ENCODE peak calls at places on chromosomes 1 and 21, in five cellular contexts. U is adrenal gland, S is uterus, W is MM.1S, O is ascending aorta. V is an unnamed sample.

GRCh38 chr1:237938553-237938952 is 47.8 kb upstream of the ZP4 start:
- DNase-seq in U (peak; percentile 35), S (no peak), W (no peak), O (no peak), V (peak; percentile 21)

GRCh38 chr1:229874609-229875008 is 192.4 kb upstream of the GALNT2 start:
- DNase-seq in U (peak; percentile 34), S (no peak), W (no peak), O (no peak), V (no peak)

GRCh38 chr1:196857188-196857587 is 30.7 kb upstream of the CFHR4 start:
- DNase-seq in U (no peak), S (no peak), W (no peak), O (no peak), V (no peak)

GRCh38 chr1:16072616-16073484 is 601 bp downstream of the FAM131C start:
- DNase-seq in U (no peak), S (no peak), W (no peak), O (no peak), V (peak; percentile 32)

GRCh38 chr1:208107817-208108608 is 136.2 kb downstream of the PLXNA2 start:
- DNase-seq in U (no peak), S (peak; percentile 65), W (no peak), O (no peak), V (no peak)

GRCh38 chr1:23619299-23620188 is 60.2 kb upstream of the ID3 start:
- DNase-seq in U (no peak), S (no peak), W (peak; percentile 91), O (no peak), V (peak; percentile 55)

GRCh38 chr1:176271572-176271971 is 64.5 kb upstream of the COP1 start:
- DNase-seq in U (no peak), S (no peak), W (no peak), O (no peak), V (no peak)

GRCh38 chr1:14626869-14627607 is 28.6 kb downstream of the KAZN start:
- DNase-seq in U (peak; percentile 32), S (no peak), W (no peak), O (no peak), V (peak; percentile 9)

GRCh38 chr1:7390604-7391000 is 380.5 kb upstream of the VAMP3 start:
- DNase-seq in U (peak; percentile 1), S (peak; percentile 7), W (no peak), O (peak; percentile 59), V (no peak)

GRCh38 chr1:7290971-7291970 is 479.8 kb upstream of the VAMP3 start:
- DNase-seq in U (no peak), S (peak; percentile 51), W (no peak), O (no peak), V (no peak)

GRCh38 chr21:16353764-16354163 is 624.0 kb downstream of the USP25 start:
- DNase-seq in U (no peak), S (peak; percentile 35), W (no peak), O (no peak), V (no peak)

GRCh38 chr1:239868117-239868516 is 223.6 kb upstream of the FMN2 start:
- DNase-seq in U (no peak), S (no peak), W (no peak), O (no peak), V (no peak)

GRCh38 chr1:228015276-228016180 is 8.7 kb downstream of the WNT3A start:
- DNase-seq in U (peak; percentile 3), S (no peak), W (no peak), O (peak; percentile 37), V (no peak)

GRCh38 chr1:152096931-152097330 is 8.1 kb upstream of the TCHHL1 start:
- DNase-seq in U (no peak), S (no peak), W (no peak), O (no peak), V (no peak)

GRCh38 chr1:152189657-152190442 is 30.8 kb upstream of the RPTN start:
- DNase-seq in U (peak; percentile 71), S (peak; percentile 27), W (peak; percentile 83), O (peak; percentile 72), V (peak; percentile 60)

GRCh38 chr1:106876384-106876783 is 180.1 kb upstream of the PRMT6 start:
- DNase-seq in U (no peak), S (no peak), W (no peak), O (no peak), V (no peak)

GRCh38 chr1:8395433-8395866 is 77.5 kb downstream of the SLC45A1 start:
- DNase-seq in U (no peak), S (no peak), W (peak; percentile 45), O (no peak), V (no peak)

GRCh38 chr1:86504895-86505625 is 36.3 kb downstream of the CLCA1 start:
- DNase-seq in U (no peak), S (no peak), W (no peak), O (no peak), V (no peak)

GRCh38 chr1:200428482-200429205 is 18.8 kb upstream of the ZNF281 start:
- DNase-seq in U (no peak), S (no peak), W (no peak), O (no peak), V (no peak)

GRCh38 chr1:27868932-27869718 is 3.2 kb upstream of the THEMIS2 start:
- DNase-seq in U (no peak), S (no peak), W (peak; percentile 36), O (no peak), V (no peak)

GRCh38 chr1:151346082-151346768 is 827 bp downstream of the RFX5 start:
- DNase-seq in U (no peak), S (no peak), W (no peak), O (no peak), V (no peak)

GRCh38 chr1:54583868-54584267 is 35.8 kb downstream of the ACOT11 start:
- DNase-seq in U (no peak), S (no peak), W (no peak), O (no peak), V (no peak)

GRCh38 chr1:178438432-178438831 is 58.3 kb downstream of the CLEC20A start:
- DNase-seq in U (no peak), S (no peak), W (no peak), O (no peak), V (no peak)

GRCh38 chr1:85283475-85284199 is 7.2 kb upstream of the BCL10 start:
- DNase-seq in U (peak; percentile 60), S (no peak), W (no peak), O (no peak), V (peak; percentile 70)

GRCh38 chr1:6448749-6449631 is 17.0 kb downstream of the TNFRSF25 start:
- DNase-seq in U (peak; percentile 39), S (no peak), W (no peak), O (no peak), V (peak; percentile 39)

GRCh38 chr1:938711-939504 is 15.2 kb downstream of the SAMD11 start:
- DNase-seq in U (no peak), S (no peak), W (no peak), O (no peak), V (no peak)

GRCh38 chr21:29075706-29076447 is 2.4 kb upstream of the CCT8 start:
- DNase-seq in U (no peak), S (no peak), W (no peak), O (no peak), V (no peak)

GRCh38 chr1:99570486-99571089 is 75.3 kb upstream of the PALMD start:
- DNase-seq in U (no peak), S (no peak), W (no peak), O (no peak), V (no peak)

GRCh38 chr1:91697322-91698260 is 188.4 kb downstream of the TGFBR3 start:
- DNase-seq in U (no peak), S (no peak), W (no peak), O (no peak), V (no peak)

GRCh38 chr1:209354111-209354839 is 229.2 kb upstream of the CAMK1G start:
- DNase-seq in U (peak; percentile 89), S (peak; percentile 88), W (peak; percentile 89), O (peak; percentile 73), V (peak; percentile 86)

DNA sequence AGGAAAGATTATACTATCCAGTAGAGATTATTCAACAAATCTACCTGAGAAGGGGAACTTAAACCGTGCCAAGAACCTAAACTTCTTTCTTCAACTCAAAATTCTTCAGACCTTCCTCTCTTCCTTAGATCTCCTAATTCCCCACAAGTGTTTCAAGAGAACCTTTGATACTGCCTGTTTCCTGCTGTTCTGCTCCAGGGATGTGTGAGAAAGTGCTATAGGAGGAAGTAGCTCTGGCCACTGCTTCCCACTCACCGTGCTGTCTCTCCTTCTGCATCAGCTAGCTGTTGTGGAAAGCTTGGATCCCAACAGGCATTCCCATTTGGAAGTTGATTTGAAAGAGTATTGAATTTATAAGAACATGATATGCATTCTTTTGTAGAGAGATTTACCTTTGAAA is 4.5 kb upstream of the NOS1AP start:
- DNase-seq in U (no peak), S (no peak), W (no peak), O (no peak), V (no peak)
- TF ChIP-seq CTCF in U (no peak), S (no peak), W (no peak), O (no peak), V (no peak)

GRCh38 chr1:45617618-45618017 is 6.2 kb downstream of the CCDC17 start:
- DNase-seq in U (no peak), S (no peak), W (no peak), O (no peak), V (no peak)
- H3K36me3 ChIP-seq in U (no peaks in the 10 kb centered on the region), S (no peaks in the 10 kb centered on the region), W (peaks cover 17% of the 10 kb centered on the region), O (peaks cover 41% of the 10 kb centered on the region), V (peaks cover 46% of the 10 kb centered on the region)

DNA sequence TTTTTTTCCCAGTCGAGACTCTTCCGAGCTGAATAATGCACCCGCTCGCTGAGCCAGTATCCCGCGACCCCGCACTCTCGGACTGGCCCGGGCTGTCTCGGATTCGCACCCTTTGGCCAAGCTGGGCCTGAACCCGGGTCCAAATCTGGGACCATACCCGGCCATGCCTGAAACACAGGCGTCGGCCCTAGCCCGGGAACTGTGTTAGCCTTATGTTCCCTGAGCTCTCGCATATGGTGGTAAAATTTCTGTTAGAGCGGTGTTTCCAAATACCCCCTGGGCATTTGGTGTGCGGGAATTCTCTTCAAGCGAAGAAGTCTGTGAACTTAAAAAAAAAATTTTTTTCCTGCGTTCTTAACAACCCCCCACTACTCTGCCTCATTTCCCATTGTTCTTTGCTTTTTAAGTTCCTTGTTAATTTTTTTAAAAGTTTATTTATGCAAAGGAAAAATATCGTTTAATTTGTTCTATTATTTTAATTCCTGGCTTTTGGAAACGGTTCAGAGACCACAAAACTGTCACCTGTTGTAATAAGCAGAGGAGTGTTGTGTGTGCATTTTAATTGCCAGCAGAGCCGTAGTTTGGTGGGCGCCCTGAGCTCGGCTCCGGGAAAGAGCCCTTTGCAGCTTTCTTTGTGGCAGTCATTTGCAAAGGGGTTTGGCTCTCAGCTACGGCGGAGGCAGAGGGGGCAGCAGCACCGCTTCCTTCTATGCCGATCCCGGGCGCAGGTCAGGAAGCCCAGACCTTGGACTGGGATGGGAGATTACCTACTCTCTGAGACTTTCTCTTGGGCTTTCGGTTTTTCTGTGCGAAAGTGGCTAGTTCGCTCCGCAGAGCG is 3.3 kb downstream of the RNF220 start:
- DNase-seq in U (no peak), S (no peak), W (peak; percentile 31), O (no peak), V (no peak)
- H3K4me3 ChIP-seq in U (no peak overlapping the region), S (no peak overlapping the region), W (peak overlapping the region; percentile 44), O (no peak overlapping the region), V (no peak overlapping the region)

GRCh38 chr1:221887758-221888157 is 145.9 kb upstream of the DUSP10 start:
- DNase-seq in U (no peak), S (no peak), W (no peak), O (no peak), V (no peak)

GRCh38 chr1:221888218-221888617 is 146.3 kb upstream of the DUSP10 start:
- DNase-seq in U (no peak), S (no peak), W (no peak), O (no peak), V (no peak)

GRCh38 chr1:221886311-221887090 is 144.6 kb upstream of the DUSP10 start:
- DNase-seq in U (no peak), S (no peak), W (no peak), O (no peak), V (no peak)

GRCh38 chr1:221888801-221889200 is 146.9 kb upstream of the DUSP10 start:
- DNase-seq in U (no peak), S (no peak), W (no peak), O (no peak), V (no peak)

GRCh38 chr1:221887091-221887746 is 145.3 kb upstream of the DUSP10 start:
- DNase-seq in U (peak; percentile 81), S (peak; percentile 37), W (no peak), O (peak; percentile 74), V (peak; percentile 88)
- TF ChIP-seq CTCF in U (no peak), S (no peak), W (no peak), O (no peak), V (peak; percentile 23)